ENCODE peak calls at places on chromosomes 4 and X, in four cellular contexts. S is cardiac fibroblast, M is hepatocyte, E is dorsolateral prefrontal cortex. K is an unnamed sample.
A peak's percentile ranks its signal among the peaks of the same experiment; 100 is the strongest.

GRCh38 chr4:1090036-1090435 is 23.3 kb downstream of the RNF212 start:
- DNase-seq in S (no peak), E (no peak), M (no peak), K (no peak)

GRCh38 chrX:6465731-6466130 is 69.2 kb downstream of the VCX3A start:
- DNase-seq in E (no peak), M (no peak), S (no peak), K (no peak)

GRCh38 chrX:148265829-148266228 is 234.6 kb upstream of the AFF2 start:
- DNase-seq in M (no peak), S (no peak), E (no peak), K (no peak)

GRCh38 chr4:5921578-5921977 is 28.7 kb upstream of the CRMP1 start:
- DNase-seq in E (no peak), M (no peak), S (no peak), K (no peak)

GRCh38 chr4:105990933-105991332 is 95.7 kb downstream of the NPNT start:
- DNase-seq in M (peak; percentile 59), S (peak; percentile 74), E (peak; percentile 87), K (peak; percentile 31)

GRCh38 chr4:11004818-11005217 is 320.2 kb upstream of the CLNK start:
- DNase-seq in M (no peak), E (no peak), S (no peak), K (no peak)

GRCh38 chr4:158796370-158797140 is 27.7 kb downstream of the FNIP2 start:
- DNase-seq in S (peak; percentile 73), M (no peak), E (no peak), K (no peak)

GRCh38 chr4:87188063-87188462 is 32.4 kb downstream of the KLHL8 start:
- DNase-seq in S (peak; percentile 8), M (no peak), E (no peak), K (no peak)

GRCh38 chr4:101291198-101291597 is 56.1 kb downstream of the PPP3CA start:
- DNase-seq in S (peak; percentile 34), M (no peak), E (no peak), K (no peak)

GRCh38 chr4:101987623-101988243 is 197.2 kb downstream of the BANK1 start:
- DNase-seq in E (no peak), M (peak; percentile 11), S (no peak), K (no peak)

GRCh38 chr4:120132935-120133334 is 66.3 kb upstream of the MAD2L1 start:
- DNase-seq in M (no peak), E (no peak), S (peak; percentile 52), K (no peak)

GRCh38 chrX:74349387-74349786 is 45.4 kb downstream of the ZCCHC13 start:
- DNase-seq in E (no peak), S (peak; percentile 59), M (no peak), K (peak; percentile 18)

GRCh38 chr4:3879681-3880594 is 113.8 kb downstream of the ADRA2C start:
- DNase-seq in M (peak; percentile 3), E (no peak), S (no peak), K (no peak)

GRCh38 chr4:6224725-6225124 is 24.4 kb upstream of the JAKMIP1 start:
- DNase-seq in M (no peak), E (no peak), S (no peak), K (no peak)

GRCh38 chr4:128916832-128917231 is 107.3 kb downstream of the JADE1 start:
- DNase-seq in S (no peak), M (no peak), E (no peak), K (no peak)

GRCh38 chr4:118867311-118868067 is 21.2 kb upstream of the SYNPO2 start:
- DNase-seq in S (peak; percentile 8), E (no peak), M (no peak), K (no peak)

GRCh38 chr4:152293527-152293926 is 242.4 kb downstream of the FBXW7 start:
- DNase-seq in S (no peak), M (no peak), E (no peak), K (no peak)

GRCh38 chr4:48403779-48404178 is 62.5 kb downstream of the SLAIN2 start:
- DNase-seq in E (no peak), S (no peak), M (no peak), K (no peak)

GRCh38 chr4:5162909-5163508 is 111.7 kb downstream of the STK32B start:
- DNase-seq in M (no peak), S (no peak), E (no peak), K (no peak)

GRCh38 chr4:69881173-69881773 is 21.3 kb upstream of the SULT1E1 start:
- DNase-seq in E (no peak), S (peak; percentile 62), M (peak; percentile 71), K (no peak)

GRCh38 chr4:30722092-30722915 is 2.1 kb downstream of the PCDH7 start:
- DNase-seq in E (no peak), S (no peak), M (peak; percentile 31), K (no peak)
- TF ChIP-seq CTCF in E (no peak), S (peak; percentile 7), M (no peak), K (no peak)

DNA sequence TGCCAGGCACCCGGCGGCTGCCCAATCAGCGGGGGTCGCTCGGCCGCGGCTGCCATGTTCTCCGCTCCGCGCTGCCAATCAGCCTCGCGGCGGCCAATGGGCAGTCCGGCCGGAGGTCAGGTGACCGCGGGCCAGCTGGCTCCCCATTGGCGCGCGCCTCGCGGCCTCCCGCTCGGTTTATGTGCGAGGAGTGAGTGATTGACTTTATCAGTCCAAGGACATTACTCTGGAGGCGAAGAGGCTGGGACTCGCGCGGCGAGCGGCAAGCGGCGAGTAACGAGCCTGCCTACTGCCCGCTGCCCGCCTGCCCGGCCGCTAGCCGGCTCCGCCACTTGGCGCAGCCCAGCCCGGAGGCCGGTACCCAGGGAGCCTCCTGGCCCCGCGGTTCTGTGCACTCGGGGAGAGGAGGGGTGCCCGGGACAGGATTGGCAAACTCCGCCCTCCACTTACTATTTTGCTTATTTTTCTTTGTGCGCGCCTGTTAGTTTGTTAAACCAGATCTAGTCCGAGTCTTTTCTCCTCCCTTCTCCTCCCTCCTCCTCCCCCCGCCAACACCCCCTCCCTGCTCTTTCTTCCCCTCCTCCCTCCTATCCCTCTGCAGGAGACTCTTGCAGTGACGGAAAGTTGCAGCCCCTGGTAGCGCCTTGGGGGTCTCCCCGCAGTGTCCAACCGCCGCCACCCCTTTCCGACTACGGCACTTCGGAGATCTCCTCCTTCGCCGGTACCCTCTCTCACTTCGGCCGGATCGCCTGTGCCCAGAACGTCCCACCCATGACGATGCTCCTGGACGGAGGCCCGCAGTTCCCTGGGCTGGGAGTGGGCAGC is at the start of gene ZIC3:
- DNase-seq in E (peak; percentile 86), S (no peak), M (peak; percentile 74), K (no peak)
- H3K4me3 ChIP-seq in E (peak within 1 kb of the TSS; percentile 64), S (peak within 1 kb of the TSS; percentile 25), M (peak within 1 kb of the TSS; percentile 23), K (peak within 1 kb of the TSS; percentile 18)

GRCh38 chr4:39061450-39061849 is 582 bp upstream of the KLHL5 start:
- DNase-seq in E (no peak), S (no peak), M (no peak), K (no peak)
- TF ChIP-seq CTCF in E (no peak), S (no peak), M (no peak), K (no peak)

GRCh38 chrX:1656379-1656778 is 41.5 kb downstream of the ASMT start:
- DNase-seq in E (no peak), M (no peak), S (no peak), K (no peak)

GRCh38 chrX:1659664-1660461 is 45.0 kb downstream of the ASMT start:
- DNase-seq in S (no peak), M (no peak), E (no peak), K (no peak)

GRCh38 chrX:1658083-1658463 is 43.2 kb downstream of the ASMT start:
- DNase-seq in S (no peak), E (no peak), M (no peak), K (no peak)

GRCh38 chrX:1661048-1661921 is 46.4 kb downstream of the ASMT start:
- DNase-seq in E (no peak), M (no peak), S (no peak), K (no peak)

GRCh38 chrX:1657367-1658082 is 42.7 kb downstream of the ASMT start:
- DNase-seq in E (no peak), M (no peak), S (peak; percentile 50), K (no peak)
- H3K4me3 ChIP-seq in E (no peak overlapping the region), M (no peak overlapping the region), S (no peak overlapping the region), K (no peak overlapping the region)

DNA sequence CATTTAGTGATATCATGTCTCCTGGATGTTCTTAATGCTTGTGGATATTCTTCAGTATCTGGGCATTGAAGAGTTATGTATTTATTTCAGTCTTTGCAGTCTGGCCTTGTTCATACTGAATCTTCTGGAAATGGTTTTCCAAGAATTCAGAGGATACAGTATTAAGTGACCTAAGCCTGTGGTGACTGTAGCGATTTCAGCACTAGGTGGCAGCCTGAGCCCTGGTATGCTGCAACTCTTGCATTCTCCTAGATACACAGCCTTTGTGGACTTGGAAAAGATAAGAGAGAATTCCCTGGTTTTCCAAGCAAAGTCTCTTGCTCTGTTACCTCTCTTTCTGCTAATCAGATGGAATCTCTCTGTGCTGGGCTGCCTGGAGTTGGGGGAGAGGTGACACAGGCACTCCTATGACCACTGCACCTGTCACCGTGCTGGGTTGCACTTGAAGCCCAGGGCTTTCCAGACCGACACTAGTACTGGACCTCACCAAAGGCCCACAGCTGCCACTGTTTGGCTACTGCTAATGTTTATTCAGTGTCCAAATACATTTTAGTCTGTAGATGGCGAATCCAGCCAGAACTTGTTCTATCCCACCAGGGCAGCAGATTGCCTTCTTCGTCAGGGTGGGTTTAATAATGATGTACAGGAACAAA is 19.3 kb upstream of the SPIN2A start:
- DNase-seq in S (peak; percentile 54), M (peak; percentile 50), E (peak; percentile 17), K (peak; percentile 4)
- TF ChIP-seq CTCF in S (peak; percentile 44), M (peak; percentile 55), E (peak; percentile 29), K (peak; percentile 62)

GRCh38 chr4:30619679-30620078 is 100.5 kb upstream of the PCDH7 start:
- DNase-seq in M (no peak), E (no peak), S (peak; percentile 52), K (no peak)

GRCh38 chr4:30617836-30618235 is 102.3 kb upstream of the PCDH7 start:
- DNase-seq in E (no peak), M (no peak), S (no peak), K (no peak)

GRCh38 chr4:30610361-30610760 is 109.8 kb upstream of the PCDH7 start:
- DNase-seq in E (no peak), S (peak; percentile 10), M (no peak), K (no peak)

GRCh38 chr4:30616943-30617646 is 103.1 kb upstream of the PCDH7 start:
- DNase-seq in S (peak; percentile 77), M (no peak), E (no peak), K (no peak)

DNA sequence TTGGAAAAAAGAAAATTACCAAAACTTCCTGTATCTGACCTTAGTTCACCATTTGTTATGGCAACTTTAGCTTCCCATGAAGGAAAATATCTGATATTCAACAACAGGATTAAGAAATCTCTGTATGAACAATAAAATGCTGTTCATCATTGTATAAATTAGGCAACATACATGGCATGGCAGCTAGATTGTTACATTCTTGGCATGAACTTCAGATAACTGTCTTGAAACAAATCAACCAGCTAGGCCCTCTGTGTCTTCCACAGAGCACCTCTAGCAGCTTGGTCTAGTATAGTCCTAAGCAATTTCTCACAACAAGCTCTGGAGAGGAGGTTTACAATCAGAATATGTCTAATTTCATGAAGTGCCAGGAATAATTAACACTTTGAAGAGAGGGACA is 105.4 kb upstream of the PCDH7 start:
- DNase-seq in E (no peak), S (no peak), M (no peak), K (no peak)
- H3K4me3 ChIP-seq in E (no peak overlapping the region), S (no peak overlapping the region), M (no peak overlapping the region), K (no peak overlapping the region)

GRCh38 chrX:1274786-1275185 is 6.2 kb downstream of the CSF2RA start:
- DNase-seq in S (no peak), E (no peak), M (no peak), K (no peak)
- TF ChIP-seq CTCF in S (no peak), E (no peak), M (no peak), K (no peak)

GRCh38 chr4:184448828-184449227 is 25.5 kb downstream of the IRF2 start:
- DNase-seq in M (no peak), E (no peak), S (peak; percentile 80), K (peak; percentile 34)
- H3K4me3 ChIP-seq in M (no peak overlapping the region), E (peak overlapping the region; percentile 39), S (peak overlapping the region; percentile 29), K (peak overlapping the region; percentile 15)

K was measured in AG09309.